ENCODE peak calls at places on chromosomes 13 and 19, in five cellular contexts. G is ovary, Y is A549, K is breast epithelium, H is retinal pigment epithelial cell. Q is an unnamed sample.

GRCh38 chr13:25819856-25820530 is 231.8 kb downstream of the SHISA2 start:
- DNase-seq in G (no peak), Y (no peak), K (no peak), H (no peak), Q (no peak)

GRCh38 chr19:33263325-33264023 is 37.8 kb upstream of the SLC7A10 start:
- DNase-seq in G (no peak), Y (no peak), K (no peak), H (no peak), Q (no peak)

GRCh38 chr19:3565177-3565576 is 7.6 kb upstream of the HMG20B start:
- DNase-seq in G (no peak), Y (peak), K (no peak), H (no peak), Q (no peak)

GRCh38 chr13:63425131-63425530 is 2009.5 kb upstream of the PCDH20 start:
- DNase-seq in G (no peak), Y (no peak), K (no peak), H (peak), Q (peak)

GRCh38 chr13:40539954-40540706 is 126.3 kb downstream of the FOXO1 start:
- DNase-seq in G (no peak), Y (peak), K (no peak), H (peak), Q (peak)

GRCh38 chr19:30228726-30229523 is 143.3 kb upstream of the ZNF536 start:
- DNase-seq in G (no peak), Y (no peak), K (no peak), H (no peak), Q (no peak)

GRCh38 chr13:106530209-106530906 is 5.1 kb downstream of the EFNB2 start:
- DNase-seq in G (no peak), Y (no peak), K (no peak), H (no peak), Q (no peak)

GRCh38 chr19:23917856-23918255 is 3.2 kb downstream of the ZNF726 start:
- DNase-seq in G (no peak), Y (no peak), K (peak), H (no peak), Q (peak)

GRCh38 chr19:12769689-12770088 is 5.7 kb downstream of the HOOK2 start:
- DNase-seq in G (no peak), Y (no peak), K (no peak), H (no peak), Q (no peak)

GRCh38 chr13:29059837-29060236 is 239.7 kb downstream of the MTUS2 start:
- DNase-seq in G (no peak), Y (no peak), K (no peak), H (no peak), Q (no peak)

DNA sequence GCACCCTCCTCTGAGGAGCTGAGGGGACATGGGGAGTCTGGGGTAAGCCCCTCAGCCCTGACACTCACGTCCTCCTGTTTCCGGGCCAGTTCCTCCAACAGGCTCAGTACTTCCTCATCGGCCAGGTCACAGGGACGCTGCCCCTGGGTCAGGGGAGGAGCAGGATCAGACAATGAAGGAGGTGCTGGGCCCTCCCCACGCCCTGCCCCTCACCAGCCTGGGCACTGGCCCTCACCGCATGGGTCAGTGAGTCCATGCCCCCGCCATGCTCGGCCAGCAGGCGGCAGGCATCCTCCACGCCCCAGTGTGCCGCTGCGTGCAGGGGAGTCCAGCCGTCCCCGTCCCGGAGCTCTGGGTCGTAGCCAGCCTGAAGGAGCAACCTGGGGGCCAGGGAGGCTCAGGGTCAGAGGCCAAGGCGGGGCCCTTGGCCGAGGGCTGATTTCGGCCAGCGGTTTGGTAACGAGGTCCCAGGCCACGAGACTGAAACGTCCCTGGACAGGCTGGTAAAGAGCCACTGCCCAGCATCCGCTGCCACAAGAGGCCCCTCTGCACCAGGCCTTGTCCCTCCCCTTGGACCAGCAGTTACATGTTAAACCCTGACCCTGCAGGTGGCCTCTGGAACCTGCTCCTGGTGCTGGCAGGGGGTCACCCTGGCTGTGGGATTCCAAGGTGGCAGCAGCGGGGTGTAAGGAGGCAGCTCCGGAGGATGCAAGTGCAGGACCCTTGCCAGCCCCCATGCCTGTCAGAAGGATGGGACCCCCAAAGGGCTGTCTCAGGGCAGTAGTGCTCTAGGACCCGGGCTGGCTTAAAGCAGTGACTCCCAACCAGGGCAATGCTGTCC is 18.5 kb downstream of the PPP1R12C start:
- DNase-seq in G (no peak), Y (no peak), K (no peak), H (no peak), Q (no peak)
- TF ChIP-seq CTCF in G (no peak), Y (peak), K (no peak), H (peak), Q (no peak)

GRCh38 chr19:57820599-57820998 is 5.9 kb upstream of the ZNF552 start:
- DNase-seq in G (no peak), Y (no peak), K (no peak), H (no peak), Q (no peak)
- H3K4me3 ChIP-seq in G (peak), Y (peak), K (peak), H (peak), Q (peak)

GRCh38 chr19:51065221-51065960 is 499 bp upstream of the KLK13 start:
- DNase-seq in G (no peak), Y (no peak), K (no peak), H (no peak), Q (no peak)
- TF ChIP-seq CTCF in G (no peak), Y (no peak), K (no peak), H (no peak), Q (no peak)

GRCh38 chr19:40800997-40801377 is 2.0 kb downstream of the EGLN2 start:
- DNase-seq in G (no peak), Y (no peak), K (no peak), H (no peak), Q (no peak)
- H3K4me3 ChIP-seq in G (peak), Y (no peak), K (peak), H (peak), Q (no peak)

GRCh38 chr13:102571075-102571474 is 25.7 kb upstream of the TPP2 start:
- DNase-seq in G (no peak), Y (no peak), K (no peak), H (no peak), Q (no peak)
- TF ChIP-seq CTCF in G (no peak), Y (no peak), K (no peak), H (peak), Q (peak)

GRCh38 chr19:49499030-49499670 is 2.9 kb downstream of the RPS11 start:
- DNase-seq in G (no peak), Y (no peak), K (no peak), H (no peak), Q (no peak)
- H3K4me3 ChIP-seq in G (no peak), Y (peak), K (peak), H (no peak), Q (no peak)

Q was measured in epithelial cell of proximal tubule.